ENCODE peak calls at places on chromosomes 16 and 17, in ten cellular contexts. Z is body of pancreas, I is mesendoderm, V is IMR-90, N is colonic mucosa, J is aorta, B is fibroblast of lung, U is heart left ventricle, S is left ventricle myocardium inferior, R is heart right ventricle. H is an unnamed sample.

GRCh38 chr16:17773698-17774101 is 302.9 kb upstream of the XYLT1 start:
- DNase-seq in R (no peak), V (peak), U (no peak), N (no peak), I (peak), B (peak), Z (no peak), S (no peak), J (no peak), H (no peak)

GRCh38 chr17:20200016-20200788 is 191.0 kb downstream of the SPECC1 start:
- DNase-seq in I (peak), V (peak), S (no peak), R (no peak), B (no peak), J (no peak), Z (no peak), N (no peak), U (no peak), H (no peak)

GRCh38 chr16:66426112-66427035 is 721 bp upstream of the BEAN1 start:
- DNase-seq in N (no peak), U (no peak), V (no peak), R (no peak), Z (no peak), I (no peak), B (no peak), S (no peak), J (no peak), H (no peak)

GRCh38 chr17:69762359-69762758 is 312.7 kb upstream of the KCNJ16 start:
- DNase-seq in V (no peak), N (no peak), R (no peak), Z (no peak), I (peak), S (no peak), U (no peak), B (no peak), J (no peak), H (no peak)

GRCh38 chr16:58021661-58022551 is 3.6 kb upstream of the MMP15 start:
- DNase-seq in B (peak), R (no peak), N (no peak), S (peak), I (peak), V (peak), J (no peak), Z (no peak), U (no peak), H (no peak)

GRCh38 chr17:33469911-33470310 is 176.8 kb upstream of the ASIC2 start:
- DNase-seq in V (peak), Z (no peak), S (no peak), U (peak), R (peak), N (peak), I (no peak), B (peak), J (no peak), H (no peak)

GRCh38 chr17:45740553-45741330 is 43.4 kb upstream of the CRHR1 start:
- DNase-seq in V (peak), I (peak), B (no peak), S (no peak), Z (no peak), U (no peak), R (peak), N (peak), J (no peak), H (no peak)

GRCh38 chr16:75116081-75116910 is at the start of gene LDHD:
- DNase-seq in Z (peak), J (peak), S (peak), N (peak), U (peak), B (peak), V (no peak), I (peak), R (peak), H (no peak)

GRCh38 chr16:88763502-88764053 is 21.4 kb downstream of the PIEZO1 start:
- DNase-seq in Z (peak), B (no peak), J (no peak), R (no peak), N (no peak), I (peak), S (no peak), V (no peak), U (no peak), H (no peak)

GRCh38 chr17:75086496-75087181 is 1.1 kb upstream of the SLC16A5 start:
- DNase-seq in V (no peak), J (no peak), S (no peak), N (peak), Z (no peak), I (no peak), R (no peak), B (no peak), U (no peak), H (no peak)

GRCh38 chr16:85720319-85720637 is 30.6 kb downstream of the C16orf74 start:
- DNase-seq in V (no peak), R (no peak), J (no peak), S (peak), I (no peak), B (no peak), U (no peak), Z (peak), N (peak), H (no peak)

GRCh38 chr17:48351916-48352332 is 78.1 kb downstream of the SKAP1 start:
- DNase-seq in R (no peak), N (no peak), U (no peak), S (no peak), Z (no peak), I (peak), J (no peak), B (peak), V (peak), H (no peak)

GRCh38 chr16:13558752-13559151 is 361.2 kb upstream of the ERCC4 start:
- DNase-seq in U (no peak), Z (no peak), V (no peak), R (no peak), I (no peak), S (no peak), N (no peak), J (no peak), B (no peak), H (no peak)

GRCh38 chr17:71633391-71633849 is 487.4 kb upstream of the SOX9 start:
- DNase-seq in I (no peak), J (no peak), U (no peak), R (no peak), B (peak), Z (no peak), V (peak), S (no peak), N (peak), H (no peak)

GRCh38 chr17:30208214-30208613 is 27.3 kb downstream of the SLC6A4 start:
- DNase-seq in V (no peak), I (no peak), Z (no peak), S (no peak), R (no peak), N (no peak), B (no peak), J (no peak), U (no peak), H (no peak)

GRCh38 chr17:72118588-72119279 is 2.1 kb upstream of the SOX9 start:
- DNase-seq in Z (peak), B (peak), I (peak), U (peak), J (peak), V (peak), N (peak), S (peak), R (peak), H (peak)

GRCh38 chr16:89981414-89981813 is 32.9 kb downstream of the DEF8 start:
- DNase-seq in B (no peak), Z (no peak), I (no peak), N (no peak), U (no peak), R (no peak), V (no peak), J (no peak), S (no peak), H (no peak)

GRCh38 chr16:49471038-49471727 is 97.6 kb downstream of the C16orf78 start:
- DNase-seq in I (no peak), R (no peak), Z (no peak), B (no peak), U (peak), S (no peak), N (peak), V (no peak), J (peak), H (peak)

GRCh38 chr17:67200727-67201301 is 44.2 kb downstream of the HELZ start:
- DNase-seq in R (no peak), U (no peak), N (no peak), J (no peak), I (peak), Z (no peak), B (peak), S (no peak), V (no peak), H (no peak)

GRCh38 chr17:1997146-1997586 is 28.0 kb downstream of the RTN4RL1 start:
- DNase-seq in Z (peak), U (no peak), I (no peak), B (no peak), V (no peak), J (no peak), R (no peak), N (peak), S (no peak), H (no peak)

GRCh38 chr16:4414187-4414909 is 2.0 kb downstream of the CORO7 start:
- DNase-seq in B (no peak), S (no peak), R (no peak), U (no peak), Z (no peak), N (no peak), V (no peak), I (no peak), J (no peak), H (peak)

GRCh38 chr17:74071280-74071679 is 132.2 kb upstream of the RPL38 start:
- DNase-seq in S (no peak), N (no peak), I (no peak), Z (no peak), U (no peak), J (no peak), V (no peak), B (no peak), R (no peak), H (no peak)

GRCh38 chr17:80265205-80266068 is 4.8 kb downstream of the RNF213 start:
- DNase-seq in R (no peak), U (no peak), B (no peak), V (no peak), J (no peak), S (no peak), Z (no peak), N (no peak), I (no peak), H (peak)

GRCh38 chr16:24758373-24758772 is 28.9 kb downstream of the TNRC6A start:
- DNase-seq in U (no peak), Z (no peak), V (peak), I (peak), B (no peak), S (no peak), R (no peak), J (no peak), N (no peak), H (no peak)

GRCh38 chr17:75740631-75741077 is 19.4 kb downstream of the ITGB4 start:
- DNase-seq in I (no peak), J (no peak), N (no peak), S (no peak), Z (no peak), U (no peak), V (no peak), B (no peak), R (no peak), H (no peak)

GRCh38 chr17:47275245-47275984 is 21.8 kb downstream of the ITGB3 start:
- DNase-seq in V (peak), U (peak), B (peak), R (peak), Z (peak), N (peak), I (peak), J (peak), S (peak), H (no peak)

GRCh38 chr17:19646788-19647696 is 1.5 kb upstream of the ALDH3A2 start:
- DNase-seq in V (no peak), J (no peak), I (peak), Z (peak), U (no peak), S (no peak), R (no peak), B (peak), N (peak), H (no peak)

GRCh38 chr17:81518785-81519283 is 6.2 kb upstream of the ACTG1 start:
- DNase-seq in B (no peak), I (peak), R (no peak), Z (peak), N (peak), V (no peak), J (no peak), U (peak), S (peak), H (no peak)

GRCh38 chr17:73553311-73553710 is 90.9 kb downstream of the SDK2 start:
- DNase-seq in S (no peak), R (no peak), U (no peak), B (no peak), N (no peak), Z (no peak), J (no peak), V (no peak), I (no peak), H (no peak)

GRCh38 chr16:89373355-89374110 is 116.8 kb downstream of the ANKRD11 start:
- DNase-seq in J (peak), R (peak), U (no peak), I (no peak), S (no peak), N (no peak), Z (no peak), B (peak), V (peak), H (no peak)

GRCh38 chr16:85312642-85313540 is 200.6 kb upstream of the CIBAR2 start:
- DNase-seq in V (no peak), J (no peak), U (no peak), Z (peak), R (no peak), N (no peak), B (no peak), S (no peak), I (peak), H (no peak)

GRCh38 chr17:70517808-70518207 is 348.5 kb downstream of the KCNJ2 start:
- DNase-seq in U (no peak), Z (no peak), R (no peak), J (no peak), N (no peak), I (no peak), S (no peak), B (no peak), V (peak), H (no peak)

GRCh38 chr17:1787301-1787902 is 25.5 kb downstream of the SERPINF1 start:
- DNase-seq in B (peak), R (peak), J (peak), Z (peak), V (peak), S (peak), U (no peak), I (no peak), N (peak), H (no peak)

GRCh38 chr17:80991645-80992076 is at the start of gene CHMP6:
- DNase-seq in N (peak), U (peak), B (peak), Z (peak), R (peak), S (peak), V (peak), I (peak), J (peak), H (peak)

GRCh38 chr16:22659933-22660332 is 149.2 kb downstream of the NPIPB5 start:
- DNase-seq in R (no peak), S (no peak), B (no peak), U (no peak), J (no peak), V (no peak), I (no peak), N (peak), Z (no peak), H (no peak)

GRCh38 chr17:66762276-66762675 is 72.6 kb upstream of the CACNG5 start:
- DNase-seq in S (no peak), J (no peak), U (no peak), N (no peak), V (no peak), R (no peak), B (no peak), Z (no peak), I (no peak), H (no peak)

GRCh38 chr17:60386475-60387058 is 5.4 kb downstream of the USP32 start:
- DNase-seq in V (no peak), U (no peak), I (no peak), S (no peak), R (no peak), B (no peak), J (no peak), N (no peak), Z (no peak), H (no peak)

DNA sequence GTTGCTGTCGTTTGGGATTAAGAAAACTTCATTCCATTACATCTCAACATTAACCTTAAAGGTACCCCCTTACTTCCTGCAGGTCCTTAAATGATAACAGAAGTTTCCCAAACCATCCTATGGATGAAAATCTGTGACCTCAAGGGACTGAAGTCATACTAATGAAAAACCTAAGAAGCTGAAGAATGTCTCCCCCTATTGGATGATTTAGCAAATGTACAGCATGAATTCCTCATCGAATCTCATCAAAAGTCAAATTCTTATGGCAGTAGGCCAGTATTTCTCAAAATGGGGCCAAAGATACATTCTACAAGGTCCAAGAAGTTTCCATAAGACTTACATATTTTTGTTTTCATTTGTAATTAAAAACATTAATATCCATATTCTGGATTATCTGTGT is 13.5 kb downstream of the SCO1 start:
- DNase-seq in V (peak), U (no peak), N (no peak), I (peak), Z (no peak), R (no peak), B (peak), S (no peak), J (no peak), H (no peak)
- H3K27ac ChIP-seq in V (no peak), U (no peak), N (no peak), I (no peak), Z (no peak), R (no peak), B (no peak), S (no peak), J (peak), H (no peak)

GRCh38 chr17:3761061-3761917 is 37.6 kb downstream of the HASPIN start:
- DNase-seq in Z (no peak), R (no peak), B (no peak), J (peak), V (no peak), I (no peak), S (no peak), N (no peak), U (no peak), H (no peak)

GRCh38 chr17:3759597-3760216 is 36.0 kb downstream of the HASPIN start:
- DNase-seq in N (no peak), B (no peak), Z (no peak), V (no peak), I (no peak), J (no peak), S (no peak), U (no peak), R (no peak), H (no peak)

GRCh38 chr17:3763777-3764170 is 37.2 kb downstream of the ITGAE start:
- DNase-seq in V (no peak), B (no peak), Z (no peak), S (no peak), N (no peak), U (no peak), R (no peak), I (no peak), J (no peak), H (no peak)

GRCh38 chr17:3762922-3763776 is 37.8 kb downstream of the ITGAE start:
- DNase-seq in N (no peak), U (no peak), Z (no peak), B (no peak), J (no peak), I (no peak), V (no peak), S (no peak), R (no peak), H (no peak)

GRCh38 chr17:3761918-3762380 is 38.2 kb downstream of the HASPIN start:
- DNase-seq in I (no peak), Z (no peak), J (no peak), R (no peak), V (no peak), U (no peak), S (no peak), N (no peak), B (no peak), H (no peak)
- H3K4me3 ChIP-seq in I (no peak), Z (no peak), J (no peak), R (no peak), V (no peak), U (no peak), S (no peak), N (no peak), B (no peak), H (no peak)

GRCh38 chr17:82586576-82587233 is 61.5 kb downstream of the WDR45B start:
- DNase-seq in J (no peak), U (no peak), S (no peak), V (no peak), N (no peak), I (no peak), B (no peak), Z (no peak), R (no peak), H (no peak)

GRCh38 chr17:82590216-82590615 is 58.0 kb downstream of the WDR45B start:
- DNase-seq in V (no peak), R (no peak), Z (no peak), U (no peak), J (no peak), I (no peak), N (no peak), S (no peak), B (no peak), H (no peak)

GRCh38 chr17:82589851-82590180 is 58.4 kb downstream of the WDR45B start:
- DNase-seq in R (no peak), J (no peak), U (no peak), N (no peak), Z (no peak), I (no peak), B (no peak), S (no peak), V (no peak), H (no peak)

GRCh38 chr17:82588266-82589175 is 59.7 kb downstream of the WDR45B start:
- DNase-seq in R (no peak), J (no peak), U (no peak), N (no peak), I (no peak), B (no peak), Z (no peak), V (no peak), S (no peak), H (no peak)

DNA sequence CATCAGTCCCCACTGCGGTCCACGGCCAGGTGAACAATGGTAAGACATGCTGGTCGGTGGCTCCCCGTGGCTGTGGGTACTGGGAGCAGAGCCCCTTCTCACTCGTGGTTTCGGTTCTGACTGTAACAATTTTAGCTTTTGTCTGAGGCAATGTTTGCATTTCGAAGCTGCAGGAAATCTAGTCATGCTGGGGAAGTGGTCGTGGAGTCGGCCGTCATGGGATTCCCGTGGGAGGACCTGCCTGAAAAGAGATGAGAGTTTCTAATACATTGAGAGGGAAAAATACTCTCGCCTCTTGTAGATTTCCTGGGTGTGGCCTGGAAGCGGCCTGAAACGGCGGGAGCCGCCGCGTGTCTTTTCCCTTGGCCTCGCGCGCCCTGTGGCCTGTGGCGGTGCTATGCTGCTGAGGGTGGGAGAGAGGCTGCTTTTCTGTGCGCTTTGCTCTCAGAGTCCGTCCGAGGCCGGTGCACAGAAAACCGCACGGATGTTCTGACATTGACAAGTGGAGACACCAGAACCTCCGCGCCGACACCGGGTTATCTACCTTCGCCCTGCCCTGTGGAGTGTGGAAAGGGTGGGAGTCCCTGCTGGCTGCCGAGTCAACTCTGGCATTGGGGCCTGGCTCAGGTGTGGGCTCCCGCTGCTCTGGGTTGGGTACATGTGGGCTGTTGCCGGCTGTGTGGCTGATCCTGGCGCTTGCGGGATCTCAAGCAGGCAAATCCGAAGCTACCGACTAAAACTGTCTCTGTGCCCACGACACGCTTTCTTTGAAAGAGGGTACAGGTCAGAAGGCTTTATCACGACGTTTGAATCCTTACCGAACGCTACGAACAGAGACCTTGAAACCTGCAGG is 60.8 kb downstream of the WDR45B start:
- DNase-seq in S (no peak), U (no peak), V (peak), R (no peak), B (no peak), Z (no peak), J (peak), I (no peak), N (no peak), H (no peak)
- H3K27ac ChIP-seq in S (peak), U (no peak), V (no peak), R (no peak), B (no peak), Z (no peak), J (no peak), I (no peak), N (no peak), H (no peak)

GRCh38 chr16:83027973-83028372 is 401.2 kb downstream of the CDH13 start:
- DNase-seq in B (no peak), J (no peak), U (no peak), N (no peak), Z (no peak), R (no peak), S (no peak), V (no peak), I (no peak), H (no peak)
- H3K4me3 ChIP-seq in B (no peak), J (no peak), U (no peak), N (no peak), Z (no peak), R (no peak), S (no peak), V (no peak), I (no peak), H (no peak)

GRCh38 chr16:48335961-48336360 is 49.3 kb downstream of the SIAH1 start:
- DNase-seq in J (no peak), S (no peak), V (peak), I (peak), R (no peak), B (peak), U (no peak), Z (no peak), N (no peak), H (no peak)
- H3K27ac ChIP-seq in J (no peak), S (no peak), V (peak), I (peak), R (no peak), B (peak), U (no peak), Z (no peak), N (no peak), H (no peak)